ENCODE peak calls at places on chromosome 21, in four cellular contexts. One of them, this sample, is unnamed.

GRCh38 chr21:36320421-36321324 is 676 bp downstream of the MORC3 start:
- DNase-seq in NAMALWA: peak; percentile 72
- DNase-seq in H7: peak; percentile 87
- DNase-seq in putamen: peak; percentile 72
- DNase-seq in this sample: peak; percentile 62

GRCh38 chr21:15895142-15896106 is 165.6 kb downstream of the USP25 start:
- DNase-seq in NAMALWA: no peak
- DNase-seq in H7: no peak
- DNase-seq in putamen: no peak
- DNase-seq in this sample: no peak

GRCh38 chr21:37136261-37136660 is 63.2 kb downstream of the TTC3 start:
- DNase-seq in NAMALWA: no peak
- DNase-seq in H7: no peak
- DNase-seq in putamen: no peak
- DNase-seq in this sample: no peak

GRCh38 chr21:36423772-36424433 is 38.7 kb downstream of the CHAF1B start:
- DNase-seq in NAMALWA: no peak
- DNase-seq in H7: no peak
- DNase-seq in putamen: no peak
- DNase-seq in this sample: no peak

GRCh38 chr21:34576043-34576466 is 38.9 kb downstream of the RCAN1 start:
- DNase-seq in NAMALWA: no peak
- DNase-seq in H7: no peak
- DNase-seq in putamen: no peak
- DNase-seq in this sample: no peak

GRCh38 chr21:42337830-42338729 is 12.7 kb downstream of the TFF2 start:
- DNase-seq in NAMALWA: peak; percentile 74
- DNase-seq in H7: peak; percentile 81
- DNase-seq in putamen: peak; percentile 42
- DNase-seq in this sample: peak; percentile 86

GRCh38 chr21:38948377-38948776 is 142.6 kb downstream of the ETS2 start:
- DNase-seq in NAMALWA: no peak
- DNase-seq in H7: no peak
- DNase-seq in putamen: no peak
- DNase-seq in this sample: no peak

GRCh38 chr21:37076087-37076486 is 3.0 kb downstream of the TTC3 start:
- DNase-seq in NAMALWA: no peak
- DNase-seq in H7: no peak
- DNase-seq in putamen: no peak
- DNase-seq in this sample: no peak

GRCh38 chr21:19048088-19048672 is 644.6 kb upstream of the TMPRSS15 start:
- DNase-seq in NAMALWA: no peak
- DNase-seq in H7: no peak
- DNase-seq in putamen: no peak
- DNase-seq in this sample: no peak

GRCh38 chr21:34690041-34690792 is 21.4 kb downstream of the CLIC6 start:
- DNase-seq in NAMALWA: no peak
- DNase-seq in H7: no peak
- DNase-seq in putamen: no peak
- DNase-seq in this sample: no peak

GRCh38 chr21:24895885-24896734 is 711.2 kb downstream of the MRPL39 start:
- DNase-seq in NAMALWA: peak; percentile 26
- DNase-seq in H7: no peak
- DNase-seq in putamen: no peak
- DNase-seq in this sample: no peak

GRCh38 chr21:41833138-41834115 is 45.7 kb downstream of the PRDM15 start:
- DNase-seq in NAMALWA: peak; percentile 78
- DNase-seq in H7: no peak
- DNase-seq in putamen: no peak
- DNase-seq in this sample: peak; percentile 82